ENCODE peak calls at places on chromosomes 5 and 9, in four cellular contexts. One of them, this sample, is unnamed. For H3K4me1, the result is how much of the 10 kb centered on the place peaks cover.

GRCh38 chr9:135032041-135032835 is 55.2 kb upstream of the OLFM1 start:
- DNase-seq in tibial artery: no peak
- DNase-seq in MM.1S: no peak
- DNase-seq in endothelial cell of umbilical vein: no peak
- DNase-seq in this sample: peak

GRCh38 chr9:123069010-123069481 is 35.6 kb downstream of the GPR21 start:
- DNase-seq in tibial artery: no peak
- DNase-seq in MM.1S: no peak
- DNase-seq in endothelial cell of umbilical vein: peak
- DNase-seq in this sample: no peak

GRCh38 chr9:78958887-78959286 is 612.9 kb upstream of the TLE4 start:
- DNase-seq in tibial artery: no peak
- DNase-seq in MM.1S: peak
- DNase-seq in endothelial cell of umbilical vein: no peak
- DNase-seq in this sample: no peak

GRCh38 chr5:119515192-119515591 is 62.9 kb downstream of the HSD17B4 start:
- DNase-seq in tibial artery: no peak
- DNase-seq in MM.1S: no peak
- DNase-seq in endothelial cell of umbilical vein: peak
- DNase-seq in this sample: no peak

GRCh38 chr5:33409435-33410146 is 31.2 kb upstream of the TARS1 start:
- DNase-seq in tibial artery: no peak
- DNase-seq in MM.1S: no peak
- DNase-seq in endothelial cell of umbilical vein: no peak
- DNase-seq in this sample: peak

GRCh38 chr9:79257671-79258410 is 313.9 kb upstream of the TLE4 start:
- DNase-seq in tibial artery: no peak
- DNase-seq in MM.1S: no peak
- DNase-seq in endothelial cell of umbilical vein: no peak
- DNase-seq in this sample: no peak

GRCh38 chr9:113854310-113854709 is 21.8 kb upstream of the ZNF618 start:
- DNase-seq in tibial artery: no peak
- DNase-seq in MM.1S: no peak
- DNase-seq in endothelial cell of umbilical vein: no peak
- DNase-seq in this sample: no peak

GRCh38 chr5:673837-674629 is 19.1 kb downstream of the TPPP start:
- DNase-seq in tibial artery: peak
- DNase-seq in MM.1S: no peak
- DNase-seq in endothelial cell of umbilical vein: no peak
- DNase-seq in this sample: peak

GRCh38 chr5:166022065-166022464 is 2269.4 kb upstream of the WWC1 start:
- DNase-seq in tibial artery: no peak
- DNase-seq in MM.1S: no peak
- DNase-seq in endothelial cell of umbilical vein: no peak
- DNase-seq in this sample: no peak

GRCh38 chr5:16768184-16768583 is 151.4 kb upstream of the RETREG1 start:
- DNase-seq in tibial artery: no peak
- DNase-seq in MM.1S: no peak
- DNase-seq in endothelial cell of umbilical vein: no peak
- DNase-seq in this sample: no peak

DNA sequence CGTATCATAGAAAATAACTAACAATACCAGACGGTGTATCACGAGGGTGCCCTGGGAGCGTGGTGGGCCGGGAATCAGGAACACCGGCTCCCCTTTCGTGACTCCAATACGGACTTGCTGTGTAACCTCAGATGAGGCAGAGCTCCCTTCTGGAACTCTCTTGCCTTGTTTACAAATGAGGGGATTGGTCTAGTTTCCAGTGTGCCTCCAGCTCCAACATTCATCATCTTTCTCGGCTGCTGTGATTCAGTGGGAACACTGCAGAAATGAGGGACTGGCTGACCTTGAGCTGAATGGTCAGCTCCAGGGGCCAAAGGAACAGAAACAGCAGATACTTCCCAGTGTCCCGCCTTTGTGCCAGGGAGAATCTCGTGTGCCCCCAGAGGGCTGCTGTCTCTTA is 22.6 kb upstream of the TGFBI start:
- DNase-seq in tibial artery: no peak
- DNase-seq in MM.1S: no peak
- DNase-seq in endothelial cell of umbilical vein: no peak
- DNase-seq in this sample: no peak
- H3K4me1 ChIP-seq in tibial artery: under half
- H3K4me1 ChIP-seq in MM.1S: under half
- H3K4me1 ChIP-seq in endothelial cell of umbilical vein: under half
- H3K4me1 ChIP-seq in this sample: under half

DNA sequence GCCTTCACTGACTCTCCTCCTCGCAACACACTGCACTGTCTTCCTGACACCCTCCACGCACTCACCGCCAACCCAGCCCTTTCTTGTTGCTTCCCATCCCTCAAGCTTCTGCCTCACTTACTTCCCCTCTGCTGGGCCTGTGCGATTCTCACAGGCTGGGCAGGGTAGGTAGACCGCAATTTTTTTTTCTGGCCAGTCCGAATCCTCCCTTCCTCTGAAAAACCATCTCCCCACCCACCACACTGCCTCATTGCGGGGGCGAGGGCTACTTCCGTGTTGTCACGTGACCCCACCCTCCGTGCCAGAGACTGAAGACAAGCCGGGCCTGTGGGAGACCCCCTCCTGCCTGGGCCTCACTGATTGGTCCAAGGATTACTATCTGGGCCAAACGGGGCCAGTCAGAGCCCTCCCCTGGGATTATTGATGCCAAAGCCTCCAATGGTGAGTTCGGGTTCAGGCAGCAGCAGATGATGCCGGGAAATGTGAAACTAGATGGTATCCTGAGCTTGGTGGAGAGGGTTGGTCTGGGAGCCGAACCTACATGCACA is 73.1 kb downstream of the STK10 start:
- DNase-seq in tibial artery: no peak
- DNase-seq in MM.1S: no peak
- DNase-seq in endothelial cell of umbilical vein: no peak
- DNase-seq in this sample: no peak
- H3K4me3 ChIP-seq in tibial artery: no peak
- H3K4me3 ChIP-seq in MM.1S: no peak
- H3K4me3 ChIP-seq in endothelial cell of umbilical vein: no peak
- H3K4me3 ChIP-seq in this sample: no peak

DNA sequence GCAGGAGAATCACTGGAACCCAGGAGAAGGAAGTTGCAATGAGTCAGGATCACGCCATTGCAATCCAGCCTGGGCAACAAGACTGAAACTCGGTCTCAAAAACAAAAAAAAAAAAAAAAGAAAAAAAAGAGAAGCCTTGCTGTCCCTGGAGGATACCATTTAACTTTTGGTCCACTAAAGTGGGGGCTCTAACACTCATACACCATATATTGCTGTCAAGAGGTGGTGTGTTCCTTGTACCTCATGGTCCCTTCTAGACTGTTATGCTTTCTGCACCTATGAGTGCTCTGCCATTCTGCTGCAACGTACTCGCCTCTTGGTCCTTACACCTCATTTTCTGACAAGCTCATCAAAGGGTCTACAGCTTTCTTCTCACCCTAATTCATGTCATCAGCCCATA is 52.2 kb upstream of the ISOC1 start:
- DNase-seq in tibial artery: no peak
- DNase-seq in MM.1S: no peak
- DNase-seq in endothelial cell of umbilical vein: no peak
- DNase-seq in this sample: no peak
- TF ChIP-seq CTCF in tibial artery: no peak
- TF ChIP-seq CTCF in MM.1S: no peak
- TF ChIP-seq CTCF in endothelial cell of umbilical vein: no peak
- TF ChIP-seq CTCF in this sample: no peak

GRCh38 chr9:76358628-76359283 is 35.5 kb downstream of the RFK start:
- DNase-seq in tibial artery: no peak
- DNase-seq in MM.1S: no peak
- DNase-seq in endothelial cell of umbilical vein: no peak
- DNase-seq in this sample: no peak
- H3K4me1 ChIP-seq in tibial artery: under half
- H3K4me1 ChIP-seq in MM.1S: under half
- H3K4me1 ChIP-seq in endothelial cell of umbilical vein: under half
- H3K4me1 ChIP-seq in this sample: under half

DNA sequence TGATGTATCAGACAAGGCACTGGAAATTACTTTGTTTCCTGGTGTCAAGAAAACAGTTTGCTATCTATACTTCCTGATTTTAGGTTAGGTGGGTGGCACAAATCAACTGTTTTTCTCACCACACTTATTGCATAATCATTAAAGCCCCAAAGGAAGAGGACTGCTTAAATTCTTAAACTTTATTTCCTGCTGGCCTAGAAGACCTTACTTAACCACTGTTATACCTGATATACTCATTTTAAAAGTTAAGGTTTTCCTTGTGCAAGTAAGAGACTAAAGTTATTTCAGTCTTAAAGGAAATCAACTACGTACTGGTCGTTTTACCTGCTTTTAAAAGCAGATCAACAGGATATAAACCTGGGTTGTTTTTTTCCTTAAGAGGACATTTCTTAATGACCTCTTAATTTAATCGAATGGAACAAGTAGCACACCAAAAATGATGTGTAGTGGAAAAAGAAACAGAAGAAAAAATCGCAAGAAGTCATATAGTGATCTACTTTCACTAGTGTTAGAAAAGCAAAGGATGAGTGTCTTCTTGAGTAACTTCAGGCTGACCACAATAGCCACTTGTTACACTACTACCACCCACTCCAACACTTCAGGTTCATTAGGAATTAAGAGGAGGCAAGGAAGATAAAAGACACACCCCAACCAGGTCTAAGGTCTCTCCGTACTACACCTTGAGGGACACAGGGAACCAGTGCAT is 971 bp downstream of the CLINT1 start:
- DNase-seq in tibial artery: no peak
- DNase-seq in MM.1S: no peak
- DNase-seq in endothelial cell of umbilical vein: peak
- DNase-seq in this sample: no peak
- H3K4me3 ChIP-seq in tibial artery: peak
- H3K4me3 ChIP-seq in MM.1S: peak
- H3K4me3 ChIP-seq in endothelial cell of umbilical vein: peak
- H3K4me3 ChIP-seq in this sample: peak

GRCh38 chr5:157564149-157564711 is 11.3 kb downstream of the ADAM19 start:
- DNase-seq in tibial artery: no peak
- DNase-seq in MM.1S: no peak
- DNase-seq in endothelial cell of umbilical vein: peak
- DNase-seq in this sample: no peak
- TF ChIP-seq CTCF in tibial artery: no peak
- TF ChIP-seq CTCF in MM.1S: no peak
- TF ChIP-seq CTCF in endothelial cell of umbilical vein: peak
- TF ChIP-seq CTCF in this sample: no peak

GRCh38 chr5:40675396-40676133 is 4.2 kb upstream of the PTGER4 start:
- DNase-seq in tibial artery: no peak
- DNase-seq in MM.1S: no peak
- DNase-seq in endothelial cell of umbilical vein: no peak
- DNase-seq in this sample: no peak
- H3K4me1 ChIP-seq in tibial artery: under half
- H3K4me1 ChIP-seq in MM.1S: under half
- H3K4me1 ChIP-seq in endothelial cell of umbilical vein: under half
- H3K4me1 ChIP-seq in this sample: under half